ENCODE peak calls at places on chromosomes 4 and X, in eight cellular contexts. Q, V, P, M, W, X, E and G are unnamed samples.

GRCh38 chr4:169058312-169058711 is 48.3 kb upstream of the CBR4 start:
- DNase-seq in P (no peak), Q (no peak), E (no peak), W (no peak), X (peak; percentile 55), V (no peak), M (no peak), G (no peak)

GRCh38 chrX:19670854-19671620 is 155.7 kb upstream of the MAP3K15 start:
- DNase-seq in E (peak; percentile 8), V (peak; percentile 9), X (peak; percentile 22), P (no peak), M (no peak), W (peak; percentile 45), Q (peak; percentile 9), G (peak; percentile 6)

GRCh38 chr4:25702848-25703247 is 47.2 kb downstream of the SLC34A2 start:
- DNase-seq in V (no peak), W (peak; percentile 82), M (no peak), X (peak; percentile 40), E (no peak), P (no peak), Q (no peak), G (peak; percentile 38)

GRCh38 chr4:25860586-25861421 is 2.0 kb downstream of the SEL1L3 start:
- DNase-seq in M (no peak), P (no peak), X (no peak), V (no peak), W (no peak), E (no peak), Q (no peak), G (no peak)

GRCh38 chrX:74922922-74923321 is 2.3 kb downstream of the NEXMIF start:
- DNase-seq in E (no peak), W (no peak), Q (no peak), P (no peak), M (no peak), X (no peak), V (no peak), G (no peak)

GRCh38 chr4:161919442-161920220 is 244.2 kb downstream of the FSTL5 start:
- DNase-seq in X (no peak), V (no peak), P (no peak), M (no peak), Q (no peak), E (no peak), W (no peak), G (no peak)

GRCh38 chrX:44352739-44353138 is 9.3 kb upstream of the EFHC2 start:
- DNase-seq in M (no peak), V (no peak), W (no peak), E (no peak), Q (no peak), P (no peak), X (no peak), G (no peak)

GRCh38 chr4:11471613-11472012 is 42.9 kb upstream of the HS3ST1 start:
- DNase-seq in V (no peak), W (no peak), P (no peak), E (no peak), Q (no peak), M (no peak), X (no peak), G (peak; percentile 2)

GRCh38 chr4:172708184-172708583 is 460.4 kb upstream of the GALNT7 start:
- DNase-seq in X (no peak), Q (no peak), P (no peak), E (no peak), M (no peak), V (no peak), W (no peak), G (no peak)

GRCh38 chr4:87029356-87029755 is 94.5 kb downstream of the AFF1 start:
- DNase-seq in M (no peak), X (no peak), P (no peak), Q (no peak), W (no peak), V (no peak), E (no peak), G (no peak)

GRCh38 chrX:22081475-22082092 is 49.5 kb downstream of the PHEX start:
- DNase-seq in W (peak; percentile 45), M (peak; percentile 43), X (peak; percentile 26), E (no peak), P (peak; percentile 78), V (peak; percentile 59), Q (peak; percentile 67), G (no peak)

GRCh38 chr4:153782567-153782966 is 6.3 kb downstream of the SFRP2 start:
- DNase-seq in E (no peak), M (no peak), V (no peak), X (no peak), W (peak; percentile 24), Q (no peak), P (no peak), G (no peak)

GRCh38 chr4:158530391-158530790 is 8.7 kb downstream of the RXFP1 start:
- DNase-seq in P (no peak), Q (no peak), X (no peak), M (no peak), E (no peak), W (no peak), V (no peak), G (no peak)

GRCh38 chr4:183337349-183337748 is 15.1 kb upstream of the CLDN24 start:
- DNase-seq in M (no peak), P (no peak), W (no peak), Q (no peak), X (no peak), V (no peak), E (no peak), G (no peak)

GRCh38 chr4:138225477-138225876 is 16.7 kb downstream of the SLC7A11 start:
- DNase-seq in Q (no peak), W (peak; percentile 4), E (no peak), X (no peak), V (no peak), M (no peak), P (no peak), G (no peak)

GRCh38 chr4:141121768-141122415 is 11.4 kb downstream of the RNF150 start:
- DNase-seq in V (no peak), P (no peak), W (no peak), E (no peak), X (no peak), Q (no peak), M (no peak), G (no peak)

GRCh38 chr4:26022346-26022891 is 108.4 kb downstream of the SMIM20 start:
- DNase-seq in X (no peak), E (no peak), Q (no peak), W (peak; percentile 44), V (no peak), M (no peak), P (no peak), G (no peak)

GRCh38 chr4:180407273-180407885 is 1835.8 kb upstream of the TENM3 start:
- DNase-seq in M (no peak), E (no peak), W (no peak), V (no peak), Q (no peak), P (no peak), X (no peak), G (no peak)

GRCh38 chrX:1246816-1247215 is 21.8 kb upstream of the CSF2RA start:
- DNase-seq in P (peak; percentile 88), M (peak; percentile 86), W (peak; percentile 76), V (peak; percentile 70), X (peak; percentile 74), Q (peak; percentile 88), E (peak; percentile 0), G (peak; percentile 3)

GRCh38 chr4:2141762-2142520 is 82.8 kb downstream of the NAT8L start:
- DNase-seq in V (no peak), Q (no peak), M (no peak), E (peak; percentile 17), W (no peak), X (no peak), P (no peak), G (no peak)

GRCh38 chrX:104482757-104483156 is 83.2 kb upstream of the IL1RAPL2 start:
- DNase-seq in E (no peak), Q (no peak), M (no peak), V (no peak), P (no peak), X (no peak), W (no peak), G (no peak)

GRCh38 chr4:19512086-19512485 is 739.6 kb upstream of the SLIT2 start:
- DNase-seq in Q (no peak), M (no peak), W (no peak), E (no peak), V (no peak), X (no peak), P (no peak), G (no peak)

GRCh38 chrX:140762061-140762460 is 52.5 kb downstream of the LINC00632 start:
- DNase-seq in M (no peak), Q (peak; percentile 39), W (peak; percentile 48), X (no peak), V (peak; percentile 54), P (no peak), E (peak; percentile 0), G (no peak)

GRCh38 chr4:107261241-107261874 is 225.2 kb upstream of the DKK2 start:
- DNase-seq in X (no peak), E (no peak), Q (no peak), W (no peak), M (no peak), P (no peak), V (no peak), G (no peak)

GRCh38 chr4:2800691-2801596 is 8.1 kb downstream of the SH3BP2 start:
- DNase-seq in E (peak; percentile 75), X (peak; percentile 90), W (peak; percentile 62), V (no peak), Q (peak; percentile 79), P (peak; percentile 84), M (no peak), G (peak; percentile 76)

GRCh38 chrX:66731398-66731797 is 92.5 kb upstream of the EDA2R start:
- DNase-seq in Q (no peak), M (no peak), P (no peak), V (peak; percentile 7), W (peak; percentile 17), E (no peak), X (no peak), G (no peak)

GRCh38 chr4:146957252-146957651 is 11.6 kb upstream of the TTC29 start:
- DNase-seq in M (no peak), E (no peak), W (peak; percentile 52), P (no peak), Q (no peak), V (no peak), X (no peak), G (no peak)

GRCh38 chr4:38306482-38307071 is 346.4 kb downstream of the PTTG2 start:
- DNase-seq in E (no peak), X (no peak), W (no peak), V (no peak), M (peak; percentile 7), Q (no peak), P (no peak), G (no peak)

GRCh38 chr4:11342401-11342800 is 86.3 kb downstream of the HS3ST1 start:
- DNase-seq in W (no peak), V (no peak), P (no peak), Q (no peak), X (no peak), E (no peak), M (no peak), G (no peak)

GRCh38 chrX:40843643-40844042 is 108.3 kb upstream of the MED14 start:
- DNase-seq in V (no peak), M (no peak), W (no peak), P (no peak), E (no peak), X (no peak), Q (no peak), G (no peak)

GRCh38 chr4:110059556-110060191 is 138.7 kb downstream of the ELOVL6 start:
- DNase-seq in P (no peak), W (peak; percentile 18), Q (no peak), X (no peak), V (no peak), M (no peak), E (no peak), G (no peak)

GRCh38 chr4:159582685-159583084 is 479.8 kb downstream of the RAPGEF2 start:
- DNase-seq in W (no peak), E (no peak), Q (no peak), V (no peak), X (no peak), P (no peak), M (no peak), G (no peak)

GRCh38 chrX:148664171-148664570 is 163.8 kb downstream of the AFF2 start:
- DNase-seq in Q (no peak), V (no peak), M (no peak), P (no peak), X (no peak), E (no peak), W (no peak), G (no peak)

GRCh38 chrX:43557792-43558191 is 98.3 kb upstream of the MAOA start:
- DNase-seq in Q (peak; percentile 21), V (peak; percentile 46), P (no peak), X (peak; percentile 21), W (peak; percentile 43), E (no peak), M (peak; percentile 41), G (no peak)